ENCODE peak calls at places on chromosomes 11 and 22, in nine cellular contexts. S is transverse colon, M is ovary, L is sigmoid colon, G is A549, P is H1, E is esophagus muscularis mucosa, T is suprapubic skin, Z is GM12878. R is an unnamed sample.

GRCh38 chr22:21946262-21946925 is 6.3 kb downstream of the PPM1F start:
- DNase-seq in Z (no peak), S (no peak), P (no peak), E (no peak), G (no peak), M (peak), L (no peak), T (no peak), R (no peak)

GRCh38 chr11:114027941-114028340 is 31.6 kb upstream of the ZBTB16 start:
- DNase-seq in T (no peak), P (no peak), Z (no peak), E (no peak), G (no peak), M (no peak), S (no peak), L (no peak), R (no peak)

GRCh38 chr11:126930100-126930841 is 70.3 kb downstream of the KIRREL3 start:
- DNase-seq in T (no peak), G (no peak), Z (no peak), M (no peak), L (no peak), S (no peak), P (no peak), E (no peak), R (no peak)

GRCh38 chr11:75265851-75266531 is 25.4 kb downstream of the TPBGL start:
- DNase-seq in T (no peak), M (peak), S (peak), G (no peak), E (no peak), P (no peak), L (peak), Z (no peak), R (no peak)

GRCh38 chr11:85772700-85773099 is 38.2 kb downstream of the SYTL2 start:
- DNase-seq in G (no peak), P (no peak), E (no peak), S (no peak), T (no peak), Z (no peak), L (no peak), M (no peak), R (no peak)

GRCh38 chr11:71435278-71435951 is 12.8 kb downstream of the DHCR7 start:
- DNase-seq in L (no peak), S (no peak), P (no peak), E (no peak), Z (no peak), T (peak), G (no peak), M (no peak), R (no peak)

GRCh38 chr11:43532046-43532445 is 148.5 kb upstream of the HSD17B12 start:
- DNase-seq in G (no peak), P (no peak), L (no peak), S (no peak), E (no peak), T (no peak), M (no peak), Z (no peak), R (no peak)

GRCh38 chr11:83778598-83778997 is 492.4 kb upstream of the CCDC90B start:
- DNase-seq in S (no peak), E (no peak), P (no peak), Z (no peak), M (no peak), L (no peak), T (no peak), G (no peak), R (no peak)

GRCh38 chr11:128498846-128499245 is 88.5 kb downstream of the ETS1 start:
- DNase-seq in Z (no peak), L (no peak), T (no peak), G (no peak), S (no peak), M (no peak), P (no peak), E (no peak), R (no peak)

GRCh38 chr11:104073950-104074349 is 37.5 kb downstream of the DDI1 start:
- DNase-seq in T (no peak), G (peak), P (no peak), S (no peak), M (no peak), L (no peak), E (no peak), Z (peak), R (no peak)

GRCh38 chr11:123197711-123198110 is 2.7 kb upstream of the CLMP start:
- DNase-seq in P (no peak), S (no peak), G (no peak), Z (no peak), T (no peak), E (no peak), L (no peak), M (no peak), R (no peak)

GRCh38 chr11:13348305-13348704 is 70.7 kb downstream of the BMAL1 start:
- DNase-seq in M (no peak), T (no peak), E (no peak), P (no peak), G (no peak), Z (no peak), S (no peak), L (no peak), R (no peak)

GRCh38 chr11:63671322-63672155 is at the start of gene ATL3:
- DNase-seq in E (peak), P (peak), L (peak), T (peak), G (peak), S (peak), Z (peak), M (peak), R (peak)

GRCh38 chr22:37887610-37888378 is 18.3 kb upstream of the MICALL1 start:
- DNase-seq in G (peak), M (peak), P (no peak), Z (no peak), L (peak), T (no peak), S (no peak), E (no peak), R (no peak)

GRCh38 chr11:113166280-113166679 is 148.1 kb upstream of the TTC12 start:
- DNase-seq in Z (no peak), P (no peak), E (no peak), L (no peak), M (no peak), G (no peak), S (no peak), T (no peak), R (no peak)

GRCh38 chr22:50002791-50003190 is 9.8 kb downstream of the IL17REL start:
- DNase-seq in S (peak), E (no peak), P (no peak), T (no peak), Z (no peak), G (no peak), M (no peak), L (no peak), R (no peak)

GRCh38 chr11:33685061-33685460 is 15.6 kb downstream of the C11orf91 start:
- DNase-seq in E (no peak), P (no peak), M (no peak), Z (no peak), S (no peak), G (no peak), T (no peak), L (no peak), R (no peak)

GRCh38 chr11:33690290-33691050 is 10.2 kb downstream of the C11orf91 start:
- DNase-seq in S (no peak), G (peak), Z (no peak), M (peak), T (no peak), L (peak), P (no peak), E (no peak), R (peak)

GRCh38 chr11:33689506-33689905 is 11.1 kb downstream of the C11orf91 start:
- DNase-seq in S (no peak), G (no peak), T (no peak), Z (no peak), P (no peak), L (no peak), M (no peak), E (no peak), R (no peak)

GRCh38 chr11:33689089-33689488 is 11.5 kb downstream of the C11orf91 start:
- DNase-seq in L (no peak), M (no peak), G (peak), T (no peak), Z (no peak), P (no peak), S (no peak), E (no peak), R (no peak)

DNA sequence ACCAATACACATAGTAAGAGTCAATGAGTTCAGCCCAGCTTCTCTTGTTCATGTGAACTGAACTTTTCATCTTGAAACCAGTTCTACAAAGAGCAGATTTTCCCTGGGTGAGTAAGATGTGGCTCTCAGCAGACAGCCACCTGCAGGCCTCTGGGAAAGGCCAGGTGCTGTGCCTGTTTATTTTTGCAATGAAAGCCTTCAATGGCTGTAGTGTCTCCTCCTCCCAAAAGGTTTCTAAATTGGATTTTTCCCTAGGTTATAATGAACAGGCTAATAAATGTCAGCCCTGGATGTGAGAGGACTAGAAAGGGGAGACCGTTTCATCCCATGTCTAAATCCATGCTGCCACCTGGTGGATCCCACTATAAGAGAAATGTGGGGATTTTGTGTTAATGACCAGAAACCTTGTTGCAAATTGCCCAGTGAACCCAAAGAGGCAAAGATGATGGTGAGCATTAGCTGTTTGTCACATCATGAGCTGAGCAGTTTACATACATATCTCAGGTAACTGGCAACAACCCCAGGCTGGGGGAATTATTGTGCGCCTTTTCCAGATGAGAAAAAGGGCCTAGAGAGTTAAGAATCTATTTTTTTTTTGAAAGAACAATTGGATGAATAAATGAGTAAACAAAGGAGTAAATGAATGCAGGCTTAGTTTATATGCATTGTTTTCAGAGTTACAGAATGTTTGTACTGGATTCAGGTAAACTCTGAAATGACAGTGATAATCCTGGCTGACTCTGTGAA is 12.7 kb downstream of the C11orf91 start:
- DNase-seq in L (no peak), Z (peak), E (no peak), T (no peak), P (no peak), G (peak), S (no peak), M (no peak), R (no peak)
- TF ChIP-seq EP300 in L (no peak), Z (no peak), E (no peak), T (no peak), P (no peak), G (no peak), S (no peak), M (no peak), R (no peak)

GRCh38 chr11:46381046-46381835 is at the start of gene MDK:
- DNase-seq in P (no peak), T (no peak), M (peak), S (peak), E (no peak), Z (no peak), G (no peak), L (peak), R (peak)

GRCh38 chr11:46378296-46378695 is 3.2 kb upstream of the MDK start:
- DNase-seq in M (peak), T (no peak), Z (no peak), G (no peak), L (no peak), S (no peak), P (no peak), E (peak), R (no peak)

GRCh38 chr11:46378811-46379482 is 2.5 kb upstream of the MDK start:
- DNase-seq in Z (no peak), E (peak), P (no peak), L (no peak), T (no peak), M (peak), S (no peak), G (no peak), R (no peak)

GRCh38 chr11:46381836-46382643 is 571 bp downstream of the MDK start:
- DNase-seq in M (peak), E (no peak), T (no peak), Z (no peak), G (no peak), S (no peak), L (peak), P (no peak), R (no peak)

GRCh38 chr11:46380340-46381045 is 976 bp upstream of the MDK start:
- DNase-seq in L (peak), P (no peak), S (peak), Z (no peak), M (peak), E (peak), G (no peak), T (no peak), R (peak)
- H3K4me3 ChIP-seq in L (peak), P (peak), S (peak), Z (peak), M (peak), E (peak), G (peak), T (peak), R (peak)

GRCh38 chr22:44942979-44943700 is 66.7 kb downstream of the PHF21B start:
- DNase-seq in S (no peak), M (no peak), T (no peak), Z (no peak), G (no peak), E (no peak), L (no peak), P (no peak), R (no peak)
- TF ChIP-seq CTCF in S (no peak), M (no peak), T (no peak), Z (no peak), G (no peak), E (no peak), L (no peak), P (no peak), R (no peak)

GRCh38 chr22:45142376-45142775 is 21.3 kb upstream of the NUP50 start:
- DNase-seq in G (no peak), L (no peak), P (no peak), S (no peak), M (no peak), E (no peak), T (no peak), Z (no peak), R (no peak)

GRCh38 chr22:45144928-45145327 is 18.8 kb upstream of the NUP50 start:
- DNase-seq in L (no peak), Z (no peak), T (no peak), G (no peak), S (no peak), P (no peak), E (no peak), M (no peak), R (no peak)

GRCh38 chr22:45136594-45136993 is 27.1 kb upstream of the NUP50 start:
- DNase-seq in T (no peak), M (no peak), G (no peak), S (no peak), E (no peak), P (no peak), Z (no peak), L (no peak), R (no peak)

GRCh38 chr22:45134313-45134712 is 29.4 kb upstream of the NUP50 start:
- DNase-seq in Z (no peak), P (no peak), E (no peak), L (no peak), G (no peak), S (no peak), M (no peak), T (no peak), R (no peak)

GRCh38 chr22:45139693-45140092 is 24.0 kb upstream of the NUP50 start:
- DNase-seq in E (no peak), G (no peak), Z (no peak), S (no peak), L (no peak), M (no peak), P (no peak), T (no peak), R (no peak)
- TF ChIP-seq EP300 in E (no peak), G (no peak), Z (no peak), S (no peak), L (no peak), M (no peak), P (no peak), T (no peak), R (no peak)

GRCh38 chr11:44568706-44569473 is 3.4 kb downstream of the CD82 start:
- DNase-seq in S (peak), T (no peak), G (peak), M (peak), P (no peak), Z (peak), L (peak), E (peak), R (peak)
- H3K4me3 ChIP-seq in S (no peak), T (peak), G (no peak), M (no peak), P (no peak), Z (peak), L (no peak), E (no peak), R (peak)

GRCh38 chr11:30023037-30023436 is 6.2 kb upstream of the KCNA4 start:
- DNase-seq in E (no peak), P (no peak), Z (no peak), L (no peak), G (no peak), M (no peak), S (no peak), T (no peak), R (no peak)
- TF ChIP-seq CTCF in E (no peak), P (no peak), Z (no peak), L (no peak), G (no peak), M (no peak), S (no peak), T (no peak), R (no peak)

GRCh38 chr11:77409046-77409445 is 64.8 kb downstream of the PAK1 start:
- DNase-seq in T (no peak), E (no peak), S (no peak), M (no peak), P (no peak), G (no peak), Z (no peak), L (no peak), R (no peak)

GRCh38 chr11:77406396-77406795 is 67.5 kb downstream of the PAK1 start:
- DNase-seq in L (no peak), S (no peak), G (no peak), T (no peak), P (no peak), E (no peak), Z (no peak), M (no peak), R (no peak)

GRCh38 chr11:77411238-77411637 is 62.7 kb downstream of the PAK1 start:
- DNase-seq in L (peak), P (no peak), T (peak), G (peak), S (peak), E (no peak), Z (no peak), M (peak), R (no peak)

GRCh38 chr11:77410076-77410827 is 63.6 kb downstream of the PAK1 start:
- DNase-seq in E (no peak), Z (no peak), G (no peak), S (no peak), M (no peak), T (no peak), L (no peak), P (no peak), R (no peak)

GRCh38 chr11:77407613-77408012 is 66.3 kb downstream of the PAK1 start:
- DNase-seq in L (no peak), P (no peak), E (no peak), T (no peak), G (peak), S (peak), M (no peak), Z (no peak), R (peak)
- TF ChIP-seq EP300 in L (no peak), P (no peak), E (no peak), T (no peak), G (no peak), S (no peak), M (no peak), Z (no peak), R (no peak)

GRCh38 chr11:102453921-102454320 is 1.4 kb upstream of the TMEM123 start:
- DNase-seq in S (no peak), P (no peak), E (no peak), Z (no peak), G (no peak), T (no peak), L (no peak), M (no peak), R (no peak)
- H3K4me3 ChIP-seq in S (no peak), P (no peak), E (no peak), Z (no peak), G (no peak), T (no peak), L (no peak), M (no peak), R (no peak)

GRCh38 chr22:19204640-19205039 is 26.1 kb upstream of the SLC25A1 start:
- DNase-seq in Z (no peak), M (no peak), T (no peak), S (peak), L (peak), G (no peak), E (no peak), P (no peak), R (no peak)
- TF ChIP-seq CTCF in Z (no peak), M (no peak), T (no peak), S (no peak), L (no peak), G (no peak), E (no peak), P (no peak), R (no peak)

DNA sequence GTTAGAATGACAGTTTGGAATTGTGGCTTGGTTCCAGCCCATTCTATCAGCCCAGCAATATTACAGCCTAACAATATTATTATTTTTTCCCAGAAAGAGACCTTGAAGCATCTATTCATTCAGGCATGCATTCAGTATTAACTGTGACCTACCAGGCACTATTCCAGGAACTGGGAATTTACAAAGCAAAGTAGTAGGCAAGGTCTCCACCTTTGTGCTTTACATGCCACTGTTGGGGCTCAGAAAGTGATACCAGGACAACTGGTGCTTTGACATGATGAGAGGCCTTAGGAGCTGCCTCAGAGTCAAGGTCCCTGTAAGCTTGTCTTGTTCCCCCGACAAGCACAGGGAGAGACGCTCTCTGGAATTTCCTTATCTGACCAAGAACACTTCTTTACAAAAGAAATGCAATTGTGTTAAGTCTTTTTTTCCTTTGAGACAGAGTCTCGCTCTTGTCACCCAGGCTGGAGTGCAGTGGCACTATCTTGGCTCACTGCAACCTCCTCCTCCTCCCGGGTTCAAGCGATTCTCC is 2.3 kb upstream of the HMOX1 start:
- DNase-seq in G (no peak), T (no peak), P (no peak), E (no peak), Z (no peak), L (no peak), M (no peak), S (no peak), R (no peak)
- TF ChIP-seq EP300 in G (no peak), T (no peak), P (no peak), E (no peak), Z (no peak), L (no peak), M (no peak), S (no peak), R (no peak)